ENCODE peak calls at places on chromosome 20, in four cellular contexts. H is SK-N-SH, T is GM12878, J is HepG2. U is an unnamed sample.

GRCh38 chr20:36988494-36988966 is 37.0 kb upstream of the SAMHD1 start:
- DNase-seq in J (no peak), T (no peak), H (no peak), U (no peak)

GRCh38 chr20:41108531-41108930 is 28.8 kb upstream of the PLCG1 start:
- DNase-seq in T (no peak), J (no peak), H (no peak), U (no peak)

GRCh38 chr20:10414982-10415650 is 18.9 kb downstream of the MKKS start:
- DNase-seq in T (no peak), J (no peak), H (no peak), U (no peak)

GRCh38 chr20:63934271-63935068 is 21.7 kb downstream of the UCKL1 start:
- DNase-seq in H (peak), T (no peak), J (no peak), U (no peak)

GRCh38 chr20:31790401-31790800 is 28.8 kb upstream of the MYLK2 start:
- DNase-seq in J (no peak), T (no peak), H (no peak), U (no peak)

GRCh38 chr20:6525447-6526303 is 241.8 kb upstream of the BMP2 start:
- DNase-seq in T (no peak), H (no peak), J (no peak), U (peak)

GRCh38 chr20:16575390-16576140 is 2.3 kb upstream of the KIF16B start:
- DNase-seq in J (no peak), H (no peak), T (no peak), U (no peak)

GRCh38 chr20:2137552-2138201 is 36.0 kb downstream of the STK35 start:
- DNase-seq in J (no peak), H (no peak), T (no peak), U (no peak)

GRCh38 chr20:58659841-58660240 is 8.8 kb downstream of the STX16 start:
- DNase-seq in H (no peak), T (no peak), J (no peak), U (no peak)

GRCh38 chr20:61170521-61170920 is 81.5 kb upstream of the CDH4 start:
- DNase-seq in H (no peak), T (no peak), J (no peak), U (peak)

GRCh38 chr20:25077610-25078169 is 4.3 kb downstream of the VSX1 start:
- DNase-seq in J (peak), T (no peak), H (peak), U (peak)

GRCh38 chr20:10910535-10911239 is 236.9 kb upstream of the JAG1 start:
- DNase-seq in J (no peak), T (no peak), H (no peak), U (no peak)

GRCh38 chr20:50709574-50709973 is 18.2 kb upstream of the RIPOR3 start:
- DNase-seq in T (no peak), H (no peak), J (no peak), U (no peak)

GRCh38 chr20:50708845-50709555 is 17.7 kb upstream of the RIPOR3 start:
- DNase-seq in T (no peak), H (no peak), J (no peak), U (no peak)

GRCh38 chr20:50712771-50713676 is 18.4 kb upstream of the PARD6B start:
- DNase-seq in H (no peak), T (no peak), J (no peak), U (no peak)

GRCh38 chr20:50710492-50711063 is 19.2 kb upstream of the RIPOR3 start:
- DNase-seq in J (peak), H (no peak), T (no peak), U (no peak)

DNA sequence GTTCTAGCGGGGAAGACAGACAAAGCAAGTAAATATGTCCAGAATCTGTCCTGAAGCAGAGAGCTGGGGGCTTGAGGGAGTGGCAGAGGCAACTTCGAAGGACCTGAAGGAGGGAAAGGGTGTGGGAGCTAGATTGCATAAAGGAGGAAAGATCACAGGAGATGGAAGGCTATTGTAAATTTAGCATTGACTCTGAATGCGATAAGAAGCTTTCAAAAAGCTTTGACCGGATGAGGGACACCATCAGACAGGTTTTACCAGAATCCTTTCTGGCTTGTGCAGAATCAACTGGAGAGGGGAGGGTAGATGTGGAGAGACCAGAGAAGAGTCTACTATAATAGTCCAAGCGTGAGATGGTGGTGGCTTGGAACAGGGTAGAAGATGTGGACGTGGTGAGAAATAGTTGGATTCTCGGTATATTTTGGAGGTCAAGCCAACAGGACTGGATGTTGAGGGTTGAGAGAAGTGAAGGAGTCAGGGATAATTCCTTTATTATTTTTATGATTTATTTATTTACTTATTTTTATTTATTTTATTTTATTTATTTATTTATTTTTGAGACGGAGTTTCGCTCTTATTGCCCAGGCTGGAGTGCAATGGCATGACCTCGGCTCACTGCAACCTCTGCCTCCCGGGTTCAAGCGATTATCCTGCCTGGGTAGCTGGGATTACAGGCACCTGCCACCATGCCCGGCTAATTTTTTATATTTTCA is 19.9 kb upstream of the RIPOR3 start:
- DNase-seq in J (no peak), H (no peak), T (no peak), U (no peak)
- TF ChIP-seq TCF12 in J (no peak), H (no peak), T (no peak), U (no peak)

DNA sequence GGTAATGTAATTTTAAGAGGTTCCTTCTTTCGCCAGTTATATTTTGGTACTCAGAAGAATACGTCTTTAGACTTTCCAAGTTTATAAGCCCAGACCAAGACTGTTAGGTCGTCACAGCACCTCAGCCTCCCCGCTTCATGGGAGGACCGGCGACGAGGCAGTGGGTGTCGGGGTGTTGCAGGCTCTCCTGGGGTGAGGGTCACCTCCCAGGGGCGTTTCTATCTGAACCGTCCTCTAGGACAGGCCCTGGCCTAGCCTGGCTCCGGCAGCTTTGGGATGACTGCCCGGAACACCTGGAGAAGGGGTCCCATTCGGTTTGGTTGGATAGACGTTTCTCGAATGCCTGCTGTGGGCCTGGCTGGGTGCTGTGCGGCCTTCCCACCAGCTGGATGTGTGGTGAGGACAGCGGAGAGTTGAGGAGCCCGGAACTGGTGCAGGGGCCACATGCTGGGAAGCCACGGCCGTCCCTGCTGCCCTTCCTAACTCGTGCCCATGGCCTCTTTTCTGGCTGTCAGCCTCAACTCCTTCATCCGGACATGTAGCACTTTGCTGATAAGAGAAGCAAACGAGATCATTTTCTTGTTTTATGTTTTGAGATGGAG is 1.1 kb downstream of the OSBPL2 start:
- DNase-seq in J (no peak), T (no peak), H (no peak), U (no peak)
- TF ChIP-seq TCF12 in J (no peak), T (no peak), H (no peak), U (no peak)

DNA sequence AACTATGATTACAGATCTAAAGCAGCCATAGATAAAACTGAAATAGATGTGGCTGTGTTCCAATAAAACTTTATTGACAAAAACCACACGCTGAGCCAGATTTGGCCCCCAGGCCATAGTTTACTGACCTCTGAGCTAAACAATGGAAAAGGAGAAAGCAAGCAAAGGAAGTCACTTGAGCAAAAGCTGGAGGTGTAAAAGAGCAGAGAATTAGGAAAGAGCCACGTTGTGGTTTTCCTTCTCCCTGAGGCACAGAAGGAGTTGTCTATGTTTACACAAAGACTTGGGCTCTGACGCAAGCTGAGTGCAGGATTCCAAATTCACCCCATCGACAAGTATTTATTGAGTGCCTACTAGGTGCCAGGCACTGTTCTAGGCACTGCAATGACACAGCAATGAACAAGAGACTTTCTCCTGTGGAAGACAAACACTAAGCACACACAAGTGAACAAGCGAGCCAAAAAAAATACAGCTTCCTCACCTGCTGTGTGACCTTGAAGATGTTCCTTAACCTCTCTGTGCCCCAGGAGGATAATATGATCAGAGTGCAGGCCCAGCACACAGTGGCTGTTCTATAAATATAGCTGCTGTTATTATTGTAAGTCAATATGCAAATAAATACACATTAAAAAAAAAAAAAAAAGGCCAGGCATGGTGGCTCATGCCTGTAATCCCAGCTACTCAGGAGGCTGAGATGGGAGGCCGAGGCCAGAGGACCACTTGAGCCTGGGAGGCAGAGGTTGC is 75.4 kb upstream of the PTPN1 start:
- DNase-seq in J (peak), H (no peak), T (no peak), U (no peak)
- TF ChIP-seq TCF12 in J (no peak), H (no peak), T (no peak), U (no peak)

GRCh38 chr20:51396365-51396909 is 146.1 kb downstream of the NFATC2 start:
- DNase-seq in H (no peak), T (no peak), J (no peak), U (no peak)
- TF ChIP-seq TCF12 in H (no peak), T (no peak), J (no peak), U (no peak)

DNA sequence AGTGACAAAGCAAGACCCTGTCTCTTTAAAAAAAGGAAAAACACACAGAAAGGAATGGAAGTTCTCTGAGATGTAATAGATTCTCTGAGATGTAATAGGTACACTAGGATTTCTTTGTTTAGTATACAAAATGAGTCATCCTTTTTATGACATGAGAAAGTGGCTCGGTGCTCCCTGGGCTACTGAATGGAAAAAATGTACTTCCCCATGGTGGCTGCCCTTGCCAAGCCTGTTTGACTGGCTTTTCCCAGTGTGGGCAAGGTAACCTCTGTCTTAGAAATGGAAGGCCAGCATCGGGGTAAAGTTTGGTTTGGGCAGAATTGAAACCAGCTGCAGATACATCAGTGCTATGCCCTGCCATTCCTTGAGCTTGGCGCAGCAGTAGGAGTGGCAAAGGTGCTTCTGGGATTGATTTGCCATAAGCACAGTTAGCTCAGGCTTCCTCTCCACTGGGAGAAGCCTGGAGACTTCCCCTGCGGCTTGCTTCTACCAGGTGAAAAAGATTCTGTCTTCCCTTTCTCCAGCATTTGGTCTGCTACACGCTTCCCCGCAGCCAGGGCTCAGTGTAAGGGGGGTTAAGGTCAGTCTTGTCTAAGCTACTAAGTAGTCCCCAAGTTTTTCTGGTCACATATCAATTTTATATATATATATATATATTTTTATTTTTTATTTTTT is 24.5 kb downstream of the ARFGEF2 start:
- DNase-seq in H (no peak), J (no peak), T (no peak), U (no peak)
- TF ChIP-seq TCF12 in H (no peak), J (no peak), T (no peak), U (no peak)

DNA sequence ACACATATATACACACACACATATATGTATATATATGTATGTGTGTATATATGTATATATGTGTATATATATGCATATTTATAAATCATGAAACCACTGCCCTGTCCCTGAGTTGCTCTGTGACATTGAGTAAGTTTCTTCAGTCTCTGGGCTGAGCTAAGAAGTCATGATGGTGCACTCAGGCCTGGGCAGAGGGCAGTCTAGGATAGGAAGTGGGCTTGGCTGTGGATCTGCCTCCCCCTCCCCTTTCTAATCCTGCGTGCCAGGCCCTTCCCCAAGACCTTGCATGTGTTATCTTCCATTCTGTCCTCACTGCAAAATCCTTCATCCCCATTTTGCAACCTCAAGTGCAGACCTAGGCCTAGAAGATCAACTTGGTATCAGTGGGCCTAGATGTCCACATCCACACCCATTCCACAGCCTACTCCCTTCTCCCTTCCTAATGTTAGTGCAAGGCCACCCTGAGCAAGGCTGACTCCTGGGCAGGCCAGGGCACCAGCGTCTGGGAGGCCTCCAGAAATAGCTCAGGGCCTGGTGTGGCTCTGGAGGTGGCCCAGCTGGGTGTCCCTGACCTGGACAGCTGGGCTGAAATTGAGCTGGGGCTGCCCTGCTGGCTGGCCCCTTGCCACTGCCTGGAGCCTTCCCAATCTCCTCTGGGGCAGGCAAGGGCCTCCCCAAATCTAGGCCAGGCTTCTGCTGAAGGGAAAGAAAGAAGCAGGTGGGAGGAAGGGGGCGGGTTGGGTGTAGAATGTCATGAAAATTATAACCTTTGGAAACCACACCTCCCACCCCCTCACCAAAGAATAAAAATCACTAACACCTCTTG is 1.9 kb downstream of the FAM110A start:
- DNase-seq in H (no peak), J (no peak), T (no peak), U (no peak)
- TF ChIP-seq TCF12 in H (no peak), J (no peak), T (no peak), U (no peak)

GRCh38 chr20:11993886-11994466 is 76.3 kb downstream of the BTBD3 start:
- DNase-seq in T (no peak), H (no peak), J (no peak), U (no peak)

GRCh38 chr20:11992426-11992825 is 74.7 kb downstream of the BTBD3 start:
- DNase-seq in H (no peak), J (no peak), T (no peak), U (no peak)

DNA sequence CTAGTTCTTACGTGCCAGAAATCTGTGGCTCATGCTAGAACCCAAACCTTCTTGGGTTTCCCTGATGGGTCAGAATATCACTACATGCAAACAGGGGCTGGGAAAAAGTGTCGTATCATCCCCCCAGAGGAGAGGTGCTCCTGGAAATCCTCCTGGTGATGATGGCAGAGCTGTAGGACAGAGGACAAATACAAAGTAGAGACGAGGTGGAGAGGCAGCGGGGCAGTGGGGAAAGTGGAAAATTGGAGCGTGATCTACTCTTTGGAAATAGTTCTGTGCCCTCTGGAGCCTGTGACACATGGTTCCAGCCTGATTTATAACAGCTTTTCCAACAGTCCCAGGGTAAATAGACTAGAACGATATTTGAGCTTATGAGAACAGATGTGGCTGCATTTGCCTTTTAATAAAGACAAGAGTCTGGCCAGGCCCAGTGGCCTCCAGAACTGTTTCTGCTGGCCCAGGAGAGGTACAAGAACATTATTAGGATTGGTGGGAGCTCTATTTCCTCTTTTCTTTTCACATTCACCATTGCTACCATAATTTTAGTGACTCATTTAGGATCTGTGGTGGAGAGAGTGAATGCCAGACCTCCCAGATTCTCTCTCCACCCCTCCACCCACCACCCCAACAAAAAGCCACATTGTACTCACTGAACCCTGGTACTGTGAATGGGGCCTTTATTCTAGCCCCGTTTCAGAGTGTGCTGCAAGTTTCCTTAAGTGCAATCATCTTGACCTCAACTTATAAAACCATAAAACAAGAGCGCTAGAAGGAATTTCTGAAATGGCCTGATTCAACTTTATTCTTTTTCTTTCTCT is 78.3 kb downstream of the BTBD3 start:
- DNase-seq in J (no peak), T (no peak), H (no peak), U (no peak)
- TF ChIP-seq TCF12 in J (no peak), T (no peak), H (no peak), U (no peak)

DNA sequence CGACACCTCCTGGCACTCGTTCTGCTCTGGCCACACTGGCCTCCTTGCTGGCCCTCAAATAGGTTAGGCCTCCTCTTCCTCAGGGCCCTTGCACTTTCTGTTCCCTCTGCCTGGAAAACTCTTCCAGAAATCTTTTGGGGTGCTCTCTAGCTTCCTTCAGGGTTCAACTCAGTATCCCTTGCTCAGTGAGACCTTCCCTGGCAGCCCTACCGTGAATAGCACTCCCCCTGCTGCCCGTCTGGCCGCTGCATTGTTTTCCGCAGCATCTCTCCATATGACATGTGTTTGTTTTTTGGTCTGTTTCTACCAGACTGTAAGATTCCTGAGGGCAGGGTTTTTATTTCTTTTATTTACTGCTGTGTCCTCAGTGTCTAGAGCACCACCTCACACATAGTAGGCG is 6.7 kb downstream of the DDX27 start:
- DNase-seq in H (no peak), T (no peak), J (no peak), U (no peak)
- TF ChIP-seq TCF12 in H (no peak), T (no peak), J (no peak), U (no peak)

GRCh38 chr20:51628533-51629398 is 86.2 kb upstream of the NFATC2 start:
- DNase-seq in H (no peak), J (peak), T (no peak), U (no peak)
- TF ChIP-seq TCF12 in H (no peak), J (no peak), T (no peak), U (no peak)